ENCODE peak calls at places on chromosome 4, in six cellular contexts. M is GM20000; L is SHP77; J is stimulated activated CD4-positive, alpha-beta T cell treated with anti-CD3 and anti-CD28 coated beads, Interleukin-12 subunit alpha, Interleukin-12 subunit beta, amount 100 ng/mL, for 48 hours; Z is neuronal stem cell; F is SW 1271. H is an unnamed sample.

GRCh38 chr4:83074086-83074704 is 39.2 kb downstream of the COPS4 start:
- DNase-seq in M (peak), Z (peak), F (peak), J (peak), L (peak), H (peak)

GRCh38 chr4:825063-825968 is 613 bp downstream of the CPLX1 start:
- DNase-seq in L (no peak), Z (peak), M (peak), J (no peak), F (no peak), H (no peak)

GRCh38 chr4:73998040-73999011 is at the start of gene CXCL5:
- DNase-seq in Z (peak), J (no peak), M (no peak), L (no peak), F (no peak), H (no peak)

GRCh38 chr4:8228319-8229250 is 29.5 kb downstream of the SH3TC1 start:
- DNase-seq in L (peak), Z (no peak), M (peak), F (no peak), J (peak), H (peak)

GRCh38 chr4:141635726-141636076 is 682 bp upstream of the IL15 start:
- DNase-seq in J (no peak), L (no peak), M (peak), F (no peak), Z (no peak), H (no peak)

GRCh38 chr4:99806545-99806944 is 10.1 kb upstream of the DAPP1 start:
- DNase-seq in M (no peak), Z (no peak), L (no peak), F (no peak), J (no peak), H (no peak)

GRCh38 chr4:2045518-2045951 is 13.6 kb upstream of the NAT8L start:
- DNase-seq in F (no peak), J (peak), L (no peak), Z (no peak), M (peak), H (no peak)

GRCh38 chr4:27442146-27442545 is 581.5 kb downstream of the STIM2 start:
- DNase-seq in Z (no peak), M (no peak), L (no peak), F (no peak), J (no peak), H (no peak)

GRCh38 chr4:1466034-1466960 is 60.1 kb upstream of the NKX1-1 start:
- DNase-seq in M (no peak), J (no peak), L (no peak), F (no peak), Z (no peak), H (no peak)

GRCh38 chr4:127209580-127210095 is 423.1 kb upstream of the INTU start:
- DNase-seq in J (no peak), Z (no peak), F (no peak), L (no peak), M (no peak), H (no peak)

GRCh38 chr4:187020681-187021080 is 297.0 kb upstream of the FAT1 start:
- DNase-seq in L (no peak), M (no peak), F (no peak), Z (no peak), J (no peak), H (no peak)

GRCh38 chr4:62288803-62289541 is 1088.8 kb downstream of the ADGRL3 start:
- DNase-seq in J (no peak), Z (peak), L (no peak), M (no peak), F (no peak), H (no peak)

GRCh38 chr4:86338989-86339388 is 20.9 kb downstream of the MAPK10 start:
- DNase-seq in J (no peak), F (peak), L (no peak), Z (no peak), M (no peak), H (no peak)

GRCh38 chr4:140222175-140222574 is 68.2 kb upstream of the MAML3 start:
- DNase-seq in Z (no peak), F (peak), J (no peak), M (no peak), L (no peak), H (peak)

GRCh38 chr4:57231781-57232180 is 121.6 kb upstream of the IGFBP7 start:
- DNase-seq in F (no peak), L (no peak), J (no peak), Z (no peak), M (no peak), H (no peak)

GRCh38 chr4:54289316-54289715 is 60.2 kb downstream of the PDGFRA start:
- DNase-seq in J (no peak), L (no peak), M (no peak), Z (no peak), F (no peak), H (no peak)

GRCh38 chr4:149549911-149550310 is 265.7 kb downstream of the IQCM start:
- DNase-seq in J (no peak), L (no peak), F (peak), M (no peak), Z (no peak), H (no peak)

GRCh38 chr4:106289737-106290136 is 26.3 kb downstream of the TBCK start:
- DNase-seq in L (no peak), F (no peak), M (no peak), Z (no peak), J (no peak), H (no peak)

GRCh38 chr4:27084685-27085356 is 224.2 kb downstream of the STIM2 start:
- DNase-seq in J (no peak), Z (peak), L (no peak), M (no peak), F (no peak), H (no peak)

GRCh38 chr4:103111598-103111997 is 12.0 kb upstream of the BDH2 start:
- DNase-seq in Z (no peak), L (no peak), F (no peak), J (no peak), M (no peak), H (no peak)

GRCh38 chr4:87978656-87979055 is 3.1 kb downstream of the SPP1 start:
- DNase-seq in Z (no peak), L (no peak), M (no peak), J (no peak), F (no peak), H (no peak)

GRCh38 chr4:26268246-26268645 is 52.6 kb upstream of the RBPJ start:
- DNase-seq in M (no peak), L (no peak), J (no peak), F (no peak), Z (no peak), H (no peak)

GRCh38 chr4:117965608-117966007 is 68.7 kb upstream of the NDST3 start:
- DNase-seq in M (no peak), L (no peak), F (no peak), Z (no peak), J (no peak), H (no peak)

GRCh38 chr4:150668824-150669223 is 86.9 kb downstream of the MAB21L2 start:
- DNase-seq in F (no peak), M (no peak), Z (no peak), L (no peak), J (no peak), H (no peak)

H was measured in pulmonary artery endothelial cell.